ENCODE peak calls at places on chromosomes 7 and 10, in four cellular contexts. N, L, J and M are unnamed samples.

GRCh38 chr10:79069325-79070090 is 742 bp downstream of the ZMIZ1 start:
- DNase-seq in N (no peak), J (peak), L (no peak), M (peak)

GRCh38 chr7:118041336-118041878 is 142.6 kb upstream of the LSM8 start:
- DNase-seq in N (no peak), J (no peak), L (no peak), M (no peak)

GRCh38 chr7:105493928-105494325 is 28.1 kb downstream of the PUS7 start:
- DNase-seq in L (no peak), N (peak), J (no peak), M (no peak)

GRCh38 chr7:5574770-5575269 is 151.2 kb upstream of the TNRC18 start:
- DNase-seq in N (no peak), L (no peak), J (no peak), M (peak)

GRCh38 chr10:62075414-62075813 is 173.9 kb downstream of the ARID5B start:
- DNase-seq in J (no peak), L (no peak), N (peak), M (no peak)

GRCh38 chr10:68900427-68901105 is 549 bp upstream of the DDX50 start:
- DNase-seq in J (no peak), L (peak), N (peak), M (no peak)

GRCh38 chr7:1494866-1495563 is 9.2 kb downstream of the INTS1 start:
- DNase-seq in L (no peak), N (no peak), J (no peak), M (no peak)

GRCh38 chr10:470339-471003 is 219.0 kb downstream of the DIP2C start:
- DNase-seq in L (no peak), J (no peak), N (no peak), M (no peak)

GRCh38 chr10:33087922-33088321 is 129.9 kb upstream of the ITGB1 start:
- DNase-seq in N (no peak), L (no peak), J (no peak), M (no peak)

GRCh38 chr10:68151453-68151852 is 42.2 kb downstream of the MYPN start:
- DNase-seq in L (no peak), J (no peak), N (no peak), M (no peak)

GRCh38 chr7:74654811-74655210 is 2.7 kb upstream of the GTF2I start:
- DNase-seq in L (no peak), J (no peak), N (no peak), M (no peak)

GRCh38 chr7:133513608-133514007 is 260.7 kb downstream of the EXOC4 start:
- DNase-seq in N (peak), J (no peak), L (no peak), M (no peak)

GRCh38 chr7:91088156-91088555 is 176.1 kb upstream of the FZD1 start:
- DNase-seq in N (no peak), J (no peak), L (no peak), M (no peak)